ENCODE peak calls at places on chromosomes 12 and 14, in four cellular contexts. N is body of pancreas; J is effector memory CD4-positive, alpha-beta T cell; Z is cardiac muscle cell. K is an unnamed sample. For H3K4me1, the result is how much of the 10 kb centered on the place peaks cover.

GRCh38 chr12:75661927-75662326 is 150.5 kb upstream of the KRR1 start:
- DNase-seq in N (no peak), J (no peak), Z (no peak), K (no peak)

GRCh38 chr14:60561845-60562746 is 53.1 kb downstream of the SIX6 start:
- DNase-seq in N (peak), J (no peak), Z (peak), K (no peak)

GRCh38 chr12:6821674-6822433 is at the start of gene GPR162:
- DNase-seq in N (peak), J (no peak), Z (peak), K (no peak)

GRCh38 chr12:55720894-55721444 is 776 bp downstream of the RDH5 start:
- DNase-seq in N (peak), J (no peak), Z (no peak), K (peak)

GRCh38 chr14:55065411-55065810 is 14.0 kb downstream of the MAPK1IP1L start:
- DNase-seq in N (no peak), J (no peak), Z (no peak), K (no peak)

GRCh38 chr12:106049105-106049504 is 89.6 kb downstream of the NUAK1 start:
- DNase-seq in N (no peak), J (no peak), Z (no peak), K (no peak)

GRCh38 chr14:73903028-73903427 is 16.4 kb downstream of the ZNF410 start:
- DNase-seq in N (no peak), J (no peak), Z (no peak), K (no peak)

GRCh38 chr14:103686831-103687485 is 28.3 kb downstream of the XRCC3 start:
- DNase-seq in N (no peak), J (no peak), Z (no peak), K (no peak)

GRCh38 chr14:51869426-51870113 is 9.2 kb downstream of the GNG2 start:
- DNase-seq in N (no peak), J (peak), Z (no peak), K (no peak)

GRCh38 chr14:69592923-69593677 is 18.3 kb upstream of the SUSD6 start:
- DNase-seq in N (no peak), J (no peak), Z (no peak), K (no peak)

GRCh38 chr12:87828384-87828973 is 200.7 kb downstream of the C12orf50 start:
- DNase-seq in N (no peak), J (no peak), Z (no peak), K (no peak)

GRCh38 chr14:22898302-22898894 is 15.4 kb downstream of the REM2 start:
- DNase-seq in N (no peak), J (no peak), Z (no peak), K (no peak)

GRCh38 chr14:23094666-23095195 is at the start of gene ACIN1:
- DNase-seq in N (peak), J (no peak), Z (peak), K (peak)

GRCh38 chr14:73239463-73240241 is 2.3 kb downstream of the PAPLN start:
- DNase-seq in N (peak), J (no peak), Z (peak), K (no peak)

GRCh38 chr12:123621101-123621500 is 12.4 kb downstream of the EIF2B1 start:
- DNase-seq in N (no peak), J (no peak), Z (no peak), K (no peak)

GRCh38 chr14:52031781-52032180 is 37.1 kb downstream of the NID2 start:
- DNase-seq in N (peak), J (no peak), Z (no peak), K (no peak)

GRCh38 chr14:105153739-105154475 is 14.7 kb downstream of the JAG2 start:
- DNase-seq in N (no peak), J (no peak), Z (no peak), K (no peak)

GRCh38 chr12:108720757-108721514 is 10.4 kb downstream of the CORO1C start:
- DNase-seq in N (no peak), J (no peak), Z (no peak), K (no peak)

GRCh38 chr14:23877538-23878180 is 75.9 kb upstream of the DHRS4 start:
- DNase-seq in N (no peak), J (no peak), Z (no peak), K (no peak)

GRCh38 chr14:87686736-87687135 is 306.2 kb downstream of the GALC start:
- DNase-seq in N (no peak), J (no peak), Z (no peak), K (no peak)

GRCh38 chr12:67650127-67650495 is 1.6 kb downstream of the DYRK2 start:
- DNase-seq in N (peak), J (no peak), Z (peak), K (no peak)

GRCh38 chr14:68932219-68932618 is 46.9 kb downstream of the ACTN1 start:
- DNase-seq in N (no peak), J (no peak), Z (no peak), K (no peak)

GRCh38 chr12:49895773-49896172 is 7.9 kb downstream of the FAIM2 start:
- DNase-seq in N (no peak), J (no peak), Z (no peak), K (no peak)

GRCh38 chr12:127025545-127025944 is 1241.4 kb upstream of the TMEM132C start:
- DNase-seq in N (no peak), J (no peak), Z (no peak), K (no peak)

GRCh38 chr14:88463318-88463717 is 77.9 kb downstream of the SPATA7 start:
- DNase-seq in N (no peak), J (no peak), Z (peak), K (no peak)

GRCh38 chr12:51049525-51049924 is 1.4 kb downstream of the LETMD1 start:
- DNase-seq in N (no peak), J (no peak), Z (no peak), K (no peak)

GRCh38 chr12:51051787-51052186 is 3.7 kb downstream of the LETMD1 start:
- DNase-seq in N (no peak), J (no peak), Z (no peak), K (no peak)

GRCh38 chr12:51047655-51048540 is at the start of gene LETMD1:
- DNase-seq in N (peak), J (peak), Z (peak), K (peak)

GRCh38 chr12:51048601-51049369 is 658 bp downstream of the LETMD1 start:
- DNase-seq in N (no peak), J (no peak), Z (peak), K (no peak)
- H3K4me3 ChIP-seq in N (peak), J (peak), Z (peak), K (peak)

GRCh38 chr12:47822863-47823262 is 3.2 kb upstream of the HDAC7 start:
- DNase-seq in N (no peak), J (no peak), Z (no peak), K (no peak)

GRCh38 chr12:47823422-47824086 is 3.9 kb upstream of the HDAC7 start:
- DNase-seq in N (no peak), J (no peak), Z (no peak), K (no peak)

GRCh38 chr12:47825239-47825639 is 5.5 kb upstream of the HDAC7 start:
- DNase-seq in N (peak), J (no peak), Z (no peak), K (peak)

GRCh38 chr12:47824629-47825028 is 4.9 kb upstream of the HDAC7 start:
- DNase-seq in N (no peak), J (no peak), Z (no peak), K (no peak)

DNA sequence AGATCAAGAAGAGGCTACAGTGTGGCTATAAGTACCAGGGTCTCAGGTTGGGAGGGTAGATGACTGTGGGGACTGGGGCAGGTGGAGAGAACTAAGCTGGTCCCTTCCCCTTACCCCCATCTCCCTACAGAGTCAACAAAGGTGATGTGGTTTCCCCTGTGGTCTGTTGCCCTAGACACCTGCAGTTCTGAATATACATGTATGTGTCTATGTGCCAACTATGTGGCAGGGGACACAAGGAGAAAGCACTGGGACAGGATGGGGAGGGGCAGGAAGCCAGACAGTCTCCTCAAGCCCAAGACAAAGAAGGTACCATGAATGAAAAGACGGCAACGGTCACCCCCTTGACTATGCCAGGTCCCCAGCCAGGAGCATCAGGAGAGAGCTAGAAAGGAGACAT is 4.5 kb upstream of the HDAC7 start:
- DNase-seq in N (no peak), J (peak), Z (no peak), K (no peak)
- H3K27ac ChIP-seq in N (peak), J (peak), Z (no peak), K (peak)

GRCh38 chr14:66099451-66099850 is 386.7 kb upstream of the CCDC196 start:
- DNase-seq in N (no peak), J (no peak), Z (no peak), K (no peak)
- H3K4me1 ChIP-seq in N (under half), J (under half), Z (under half), K (under half)

DNA sequence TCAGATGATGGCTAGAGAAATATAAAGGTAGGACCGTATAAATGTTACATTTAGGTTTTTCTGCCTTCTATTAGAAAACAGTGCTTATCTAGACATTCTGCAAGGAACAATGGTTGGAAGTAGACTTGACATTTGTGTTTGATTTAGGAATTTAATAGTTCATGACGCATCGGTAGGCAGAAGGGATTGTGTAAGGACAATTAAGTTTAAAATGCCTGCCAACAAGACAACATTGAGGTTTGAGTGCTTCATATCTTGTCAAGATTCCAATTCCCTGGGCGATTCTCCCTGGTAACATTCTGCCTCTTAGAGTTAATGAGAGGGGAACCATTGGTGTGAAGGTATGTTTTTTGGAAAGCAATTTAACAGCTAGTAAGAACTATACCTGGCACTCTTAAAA is 186.8 kb upstream of the RBM19 start:
- DNase-seq in N (no peak), J (no peak), Z (no peak), K (no peak)
- H3K4me3 ChIP-seq in N (no peak), J (no peak), Z (no peak), K (no peak)

DNA sequence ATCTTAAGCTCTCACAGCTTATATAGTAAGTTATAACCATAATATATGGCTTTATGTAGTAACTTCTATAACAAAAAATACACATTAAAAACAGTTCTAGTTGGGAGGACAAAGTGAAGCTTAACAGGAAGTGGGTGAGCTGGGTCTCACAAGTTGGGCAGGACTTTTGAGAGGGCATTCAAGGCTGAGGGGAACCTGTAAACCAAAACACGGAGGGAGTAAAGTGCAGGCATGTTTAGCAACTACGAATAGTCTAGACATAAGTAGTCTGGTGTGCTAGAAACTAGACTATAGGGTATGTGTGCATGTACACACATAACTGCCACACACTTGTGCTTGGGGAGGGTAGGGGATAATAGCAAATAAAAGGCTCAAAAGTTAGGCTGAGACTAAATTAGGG is 14.2 kb upstream of the NEK9 start:
- DNase-seq in N (no peak), J (no peak), Z (no peak), K (no peak)
- H3K27ac ChIP-seq in N (no peak), J (peak), Z (no peak), K (no peak)

DNA sequence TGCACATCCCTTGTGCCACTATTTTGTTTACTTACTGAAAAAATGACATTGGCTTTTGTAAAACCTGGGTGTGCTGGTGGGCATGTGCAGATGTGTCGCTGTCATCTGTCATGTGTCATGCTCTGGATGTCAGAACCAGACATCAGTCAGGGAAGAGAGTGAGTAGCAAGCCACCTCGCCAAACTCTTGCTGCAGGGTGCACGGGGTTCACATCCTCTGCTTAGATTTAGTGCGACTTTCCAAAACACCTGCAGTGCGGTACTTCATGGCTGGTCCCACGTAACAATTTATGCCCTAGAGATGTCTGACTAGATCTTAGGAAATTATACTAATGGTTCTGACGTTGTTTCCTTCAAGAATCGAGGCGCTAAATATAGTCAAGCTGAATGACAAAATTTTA is 106.7 kb downstream of the CRADD start:
- DNase-seq in N (no peak), J (peak), Z (no peak), K (no peak)
- H3K4me1 ChIP-seq in N (under half), J (under half), Z (under half), K (under half)

GRCh38 chr12:57488397-57489156 is 709 bp downstream of the MARS1 start:
- DNase-seq in N (no peak), J (no peak), Z (no peak), K (no peak)

GRCh38 chr12:57487597-57488396 is at the start of gene MARS1:
- DNase-seq in N (peak), J (peak), Z (peak), K (peak)

GRCh38 chr12:57490126-57490525 is 2.3 kb downstream of the MARS1 start:
- DNase-seq in N (no peak), J (no peak), Z (no peak), K (no peak)

GRCh38 chr12:57487055-57487596 is 742 bp upstream of the MARS1 start:
- DNase-seq in N (no peak), J (no peak), Z (no peak), K (no peak)

GRCh38 chr12:57489157-57489641 is 1.3 kb downstream of the MARS1 start:
- DNase-seq in N (no peak), J (no peak), Z (no peak), K (no peak)
- H3K4me3 ChIP-seq in N (peak), J (peak), Z (peak), K (peak)

K was measured in upper lobe of right lung.